ENCODE peak calls at places on chromosome 15, in five cellular contexts. One of them, this sample, is unnamed.

GRCh38 chr15:91867581-91868026 is 14.1 kb downstream of the SLCO3A1 start:
- DNase-seq in A549: peak; percentile 73
- DNase-seq in K562: no peak
- DNase-seq in SK-N-SH: peak; percentile 29
- DNase-seq in GM12878: no peak
- DNase-seq in this sample: peak; percentile 87

GRCh38 chr15:72998226-72998625 is 54.0 kb upstream of the NEO1 start:
- DNase-seq in A549: no peak
- DNase-seq in K562: no peak
- DNase-seq in SK-N-SH: no peak
- DNase-seq in GM12878: no peak
- DNase-seq in this sample: no peak

GRCh38 chr15:70199124-70199482 is 101.4 kb upstream of the TLE3 start:
- DNase-seq in A549: no peak
- DNase-seq in K562: no peak
- DNase-seq in SK-N-SH: peak; percentile 55
- DNase-seq in GM12878: no peak
- DNase-seq in this sample: no peak

GRCh38 chr15:25670025-25670554 is 193.0 kb downstream of the ATP10A start:
- DNase-seq in A549: peak; percentile 7
- DNase-seq in K562: no peak
- DNase-seq in SK-N-SH: peak; percentile 61
- DNase-seq in GM12878: no peak
- DNase-seq in this sample: peak; percentile 76

GRCh38 chr15:72850833-72851232 is 67.3 kb upstream of the ADPGK start:
- DNase-seq in A549: no peak
- DNase-seq in K562: no peak
- DNase-seq in SK-N-SH: no peak
- DNase-seq in GM12878: no peak
- DNase-seq in this sample: no peak

GRCh38 chr15:95087253-95087609 is 855.9 kb downstream of the MCTP2 start:
- DNase-seq in A549: no peak
- DNase-seq in K562: no peak
- DNase-seq in SK-N-SH: no peak
- DNase-seq in GM12878: no peak
- DNase-seq in this sample: peak; percentile 43

GRCh38 chr15:65583701-65584100 is 27.2 kb downstream of the INTS14 start:
- DNase-seq in A549: no peak
- DNase-seq in K562: no peak
- DNase-seq in SK-N-SH: peak; percentile 10
- DNase-seq in GM12878: peak; percentile 28
- DNase-seq in this sample: peak; percentile 41

GRCh38 chr15:23750179-23750578 is 63.1 kb upstream of the NDN start:
- DNase-seq in A549: no peak
- DNase-seq in K562: no peak
- DNase-seq in SK-N-SH: no peak
- DNase-seq in GM12878: no peak
- DNase-seq in this sample: no peak

GRCh38 chr15:82809308-82810060 is at the start of gene WHAMM:
- DNase-seq in A549: peak; percentile 99
- DNase-seq in K562: peak; percentile 98
- DNase-seq in SK-N-SH: peak; percentile 95
- DNase-seq in GM12878: peak; percentile 88
- DNase-seq in this sample: peak; percentile 98

GRCh38 chr15:83565553-83566159 is 88.3 kb upstream of the ADAMTSL3 start:
- DNase-seq in A549: peak; percentile 39
- DNase-seq in K562: peak; percentile 44
- DNase-seq in SK-N-SH: peak; percentile 25
- DNase-seq in GM12878: no peak
- DNase-seq in this sample: peak; percentile 19

GRCh38 chr15:61087601-61088000 is 141.5 kb downstream of the RORA start:
- DNase-seq in A549: no peak
- DNase-seq in K562: no peak
- DNase-seq in SK-N-SH: no peak
- DNase-seq in GM12878: no peak
- DNase-seq in this sample: no peak

GRCh38 chr15:45471151-45471550 is 51.4 kb downstream of the SLC30A4 start:
- DNase-seq in A549: no peak
- DNase-seq in K562: no peak
- DNase-seq in SK-N-SH: no peak
- DNase-seq in GM12878: no peak
- DNase-seq in this sample: no peak

GRCh38 chr15:77632760-77633133 is at the start of gene LINGO1:
- DNase-seq in A549: peak; percentile 37
- DNase-seq in K562: peak; percentile 75
- DNase-seq in SK-N-SH: no peak
- DNase-seq in GM12878: no peak
- DNase-seq in this sample: no peak

GRCh38 chr15:42150246-42150970 is 6.0 kb downstream of the PLA2G4F start:
- DNase-seq in A549: no peak
- DNase-seq in K562: no peak
- DNase-seq in SK-N-SH: no peak
- DNase-seq in GM12878: no peak
- DNase-seq in this sample: no peak

GRCh38 chr15:76799760-76800159 is 105.4 kb downstream of the SCAPER start:
- DNase-seq in A549: peak; percentile 58
- DNase-seq in K562: peak; percentile 16
- DNase-seq in SK-N-SH: no peak
- DNase-seq in GM12878: no peak
- DNase-seq in this sample: peak; percentile 88

GRCh38 chr15:74655424-74655823 is 39.8 kb downstream of the CLK3 start:
- DNase-seq in A549: no peak
- DNase-seq in K562: no peak
- DNase-seq in SK-N-SH: peak; percentile 32
- DNase-seq in GM12878: peak; percentile 36
- DNase-seq in this sample: no peak

GRCh38 chr15:66565731-66566130 is at the start of gene LCTL:
- DNase-seq in A549: no peak
- DNase-seq in K562: peak; percentile 69
- DNase-seq in SK-N-SH: no peak
- DNase-seq in GM12878: no peak
- DNase-seq in this sample: peak; percentile 72

GRCh38 chr15:60869851-60870250 is 359.3 kb downstream of the RORA start:
- DNase-seq in A549: no peak
- DNase-seq in K562: no peak
- DNase-seq in SK-N-SH: no peak
- DNase-seq in GM12878: no peak
- DNase-seq in this sample: no peak

GRCh38 chr15:63583027-63583426 is 14.2 kb upstream of the FBXL22 start:
- DNase-seq in A549: peak; percentile 34
- DNase-seq in K562: no peak
- DNase-seq in SK-N-SH: no peak
- DNase-seq in GM12878: no peak
- DNase-seq in this sample: peak; percentile 92
- TF ChIP-seq RCOR1 in A549: no peak
- TF ChIP-seq RCOR1 in K562: no peak
- TF ChIP-seq RCOR1 in SK-N-SH: no peak
- TF ChIP-seq RCOR1 in GM12878: no peak
- TF ChIP-seq RCOR1 in this sample: no peak

GRCh38 chr15:38600241-38600640 is 35.6 kb upstream of the RASGRP1 start:
- DNase-seq in A549: no peak
- DNase-seq in K562: peak; percentile 31
- DNase-seq in SK-N-SH: no peak
- DNase-seq in GM12878: no peak
- DNase-seq in this sample: no peak

GRCh38 chr15:38593523-38593922 is 28.9 kb upstream of the RASGRP1 start:
- DNase-seq in A549: peak; percentile 27
- DNase-seq in K562: peak; percentile 20
- DNase-seq in SK-N-SH: no peak
- DNase-seq in GM12878: no peak
- DNase-seq in this sample: no peak

GRCh38 chr15:38603271-38603670 is 38.7 kb upstream of the RASGRP1 start:
- DNase-seq in A549: no peak
- DNase-seq in K562: peak; percentile 43
- DNase-seq in SK-N-SH: no peak
- DNase-seq in GM12878: no peak
- DNase-seq in this sample: no peak

GRCh38 chr15:38598749-38599148 is 34.1 kb upstream of the RASGRP1 start:
- DNase-seq in A549: no peak
- DNase-seq in K562: no peak
- DNase-seq in SK-N-SH: no peak
- DNase-seq in GM12878: no peak
- DNase-seq in this sample: no peak

GRCh38 chr15:38597221-38597800 is 32.7 kb upstream of the RASGRP1 start:
- DNase-seq in A549: no peak
- DNase-seq in K562: no peak
- DNase-seq in SK-N-SH: no peak
- DNase-seq in GM12878: no peak
- DNase-seq in this sample: no peak
- TF ChIP-seq RCOR1 in A549: no peak
- TF ChIP-seq RCOR1 in K562: no peak
- TF ChIP-seq RCOR1 in SK-N-SH: no peak
- TF ChIP-seq RCOR1 in GM12878: no peak
- TF ChIP-seq RCOR1 in this sample: no peak

GRCh38 chr15:40286794-40287193 is 3.9 kb upstream of the ANKRD63 start:
- DNase-seq in A549: no peak
- DNase-seq in K562: no peak
- DNase-seq in SK-N-SH: no peak
- DNase-seq in GM12878: no peak
- DNase-seq in this sample: no peak

GRCh38 chr15:40286061-40286532 is 3.2 kb upstream of the ANKRD63 start:
- DNase-seq in A549: no peak
- DNase-seq in K562: no peak
- DNase-seq in SK-N-SH: no peak
- DNase-seq in GM12878: no peak
- DNase-seq in this sample: no peak

GRCh38 chr15:40285151-40285898 is 2.5 kb upstream of the ANKRD63 start:
- DNase-seq in A549: no peak
- DNase-seq in K562: no peak
- DNase-seq in SK-N-SH: no peak
- DNase-seq in GM12878: no peak
- DNase-seq in this sample: no peak

GRCh38 chr15:40289140-40289775 is 6.4 kb upstream of the ANKRD63 start:
- DNase-seq in A549: peak; percentile 15
- DNase-seq in K562: no peak
- DNase-seq in SK-N-SH: no peak
- DNase-seq in GM12878: no peak
- DNase-seq in this sample: no peak

GRCh38 chr15:40287968-40288367 is 5.1 kb upstream of the ANKRD63 start:
- DNase-seq in A549: peak; percentile 42
- DNase-seq in K562: no peak
- DNase-seq in SK-N-SH: no peak
- DNase-seq in GM12878: no peak
- DNase-seq in this sample: no peak
- TF ChIP-seq RCOR1 in A549: no peak
- TF ChIP-seq RCOR1 in K562: no peak
- TF ChIP-seq RCOR1 in SK-N-SH: no peak
- TF ChIP-seq RCOR1 in GM12878: no peak
- TF ChIP-seq RCOR1 in this sample: no peak

DNA sequence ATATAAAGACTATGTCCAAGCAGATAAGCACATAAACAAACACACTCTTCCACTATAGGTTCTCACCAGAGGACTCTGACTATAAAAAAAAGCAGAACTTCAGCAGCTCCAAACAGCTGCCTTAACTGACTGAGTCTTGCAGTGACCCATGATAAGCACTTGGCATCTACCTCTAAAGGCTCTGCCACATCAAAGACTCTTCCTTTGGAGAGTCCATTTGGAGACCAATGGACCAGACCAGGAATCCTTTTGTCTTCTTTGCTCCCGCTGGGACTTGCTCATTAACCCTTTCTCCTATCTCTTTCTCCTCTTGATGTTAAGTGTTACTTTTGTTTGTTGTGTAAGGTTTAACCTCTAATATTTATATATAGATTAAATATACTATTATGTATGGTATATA is 424.1 kb downstream of the RSL24D1 start:
- DNase-seq in A549: no peak
- DNase-seq in K562: no peak
- DNase-seq in SK-N-SH: no peak
- DNase-seq in GM12878: no peak
- DNase-seq in this sample: no peak
- TF ChIP-seq RCOR1 in A549: no peak
- TF ChIP-seq RCOR1 in K562: no peak
- TF ChIP-seq RCOR1 in SK-N-SH: no peak
- TF ChIP-seq RCOR1 in GM12878: no peak
- TF ChIP-seq RCOR1 in this sample: no peak